ENCODE peak calls at places on chromosomes 6 and 20, in ten cellular contexts. C, Z, D, F, J, V, T, X, E and K are unnamed samples. For H3K9me3, H3K4me1 and H3K27me3, the result is how much of the 10 kb centered on the place peaks cover.

GRCh38 chr20:62837790-62838458 is 21.1 kb downstream of the COL9A3 start:
- DNase-seq in D (peak), Z (no peak), J (peak), T (peak), V (peak), E (no peak), X (no peak), C (no peak), F (peak), K (no peak)

GRCh38 chr20:47243906-47244305 is 112.6 kb downstream of the ZMYND8 start:
- DNase-seq in F (no peak), V (no peak), C (no peak), X (no peak), Z (no peak), D (no peak), E (no peak), T (no peak), J (no peak), K (no peak)

GRCh38 chr6:33738879-33739278 is 7.8 kb downstream of the IP6K3 start:
- DNase-seq in J (no peak), T (no peak), V (no peak), Z (no peak), D (no peak), C (no peak), E (no peak), F (no peak), X (no peak), K (no peak)

GRCh38 chr6:150687508-150687907 is 87.8 kb downstream of the PLEKHG1 start:
- DNase-seq in F (peak), X (no peak), C (no peak), V (no peak), T (no peak), Z (no peak), J (peak), E (no peak), D (no peak), K (no peak)

GRCh38 chr6:74607934-74608333 is 597.9 kb downstream of the COL12A1 start:
- DNase-seq in C (no peak), D (peak), X (peak), V (no peak), T (no peak), E (peak), F (no peak), J (no peak), Z (no peak), K (no peak)

GRCh38 chr6:131366223-131366622 is 206.8 kb upstream of the ARG1 start:
- DNase-seq in E (no peak), D (no peak), V (no peak), T (no peak), Z (no peak), X (no peak), C (no peak), J (no peak), F (no peak), K (no peak)

GRCh38 chr6:39387785-39388184 is 65.3 kb upstream of the KCNK16 start:
- DNase-seq in C (no peak), T (no peak), X (no peak), F (no peak), J (no peak), Z (no peak), E (no peak), D (peak), V (no peak), K (no peak)

GRCh38 chr6:34938268-34938667 is 49.2 kb downstream of the ANKS1A start:
- DNase-seq in J (peak), D (no peak), F (no peak), Z (no peak), E (no peak), T (no peak), X (no peak), C (no peak), V (no peak), K (no peak)

GRCh38 chr6:157086632-157087031 is 236.7 kb downstream of the TMEM242 start:
- DNase-seq in V (no peak), D (no peak), F (no peak), J (no peak), X (no peak), C (no peak), E (no peak), Z (no peak), T (no peak), K (no peak)

GRCh38 chr6:49649982-49650381 is 13.3 kb upstream of the RHAG start:
- DNase-seq in D (no peak), Z (no peak), X (no peak), E (no peak), F (no peak), J (no peak), T (no peak), C (no peak), V (no peak), K (no peak)

GRCh38 chr6:99151634-99152344 is 197.7 kb downstream of the FAXC start:
- DNase-seq in E (peak), C (peak), T (peak), J (no peak), Z (no peak), F (no peak), D (peak), V (no peak), X (peak), K (no peak)

GRCh38 chr6:125718109-125718508 is 31.3 kb upstream of the HEY2 start:
- DNase-seq in E (no peak), F (no peak), J (no peak), X (no peak), V (peak), Z (no peak), D (no peak), C (no peak), T (no peak), K (no peak)

GRCh38 chr6:147274012-147274411 is 69.8 kb downstream of the STXBP5 start:
- DNase-seq in V (no peak), X (no peak), Z (no peak), F (no peak), C (no peak), T (no peak), J (no peak), D (no peak), E (no peak), K (no peak)

GRCh38 chr20:50682065-50682464 is 9.3 kb downstream of the RIPOR3 start:
- DNase-seq in V (peak), T (no peak), F (no peak), C (no peak), E (no peak), Z (no peak), J (no peak), D (no peak), X (no peak), K (no peak)

GRCh38 chr20:16397053-16397452 is 176.2 kb downstream of the KIF16B start:
- DNase-seq in V (no peak), J (peak), Z (no peak), F (peak), E (no peak), C (no peak), D (peak), X (no peak), T (peak), K (peak)

GRCh38 chr20:58402827-58403226 is 13.8 kb downstream of the VAPB start:
- DNase-seq in E (no peak), D (no peak), X (no peak), J (no peak), F (no peak), C (no peak), Z (no peak), V (no peak), T (no peak), K (no peak)

GRCh38 chr6:154297711-154298110 is 58.9 kb downstream of the IPCEF1 start:
- DNase-seq in X (no peak), V (no peak), D (peak), Z (no peak), J (no peak), E (no peak), F (peak), T (no peak), C (no peak), K (no peak)

GRCh38 chr6:37354526-37355384 is 972 bp downstream of the RNF8 start:
- DNase-seq in F (peak), D (peak), V (no peak), C (no peak), J (peak), T (peak), E (peak), Z (no peak), X (peak), K (no peak)

GRCh38 chr20:63494084-63494419 is 4.8 kb downstream of the EEF1A2 start:
- DNase-seq in V (no peak), D (no peak), F (no peak), C (no peak), X (no peak), E (no peak), J (peak), T (no peak), Z (no peak), K (no peak)

GRCh38 chr20:37294262-37294981 is 5.0 kb downstream of the MANBAL start:
- DNase-seq in T (no peak), D (peak), V (no peak), E (no peak), F (no peak), Z (no peak), J (no peak), C (no peak), X (peak), K (no peak)

GRCh38 chr6:87698618-87699017 is 3.4 kb downstream of the AKIRIN2 start:
- DNase-seq in V (no peak), C (no peak), Z (no peak), T (no peak), D (peak), J (no peak), X (peak), E (peak), F (no peak), K (no peak)

GRCh38 chr20:24720957-24721356 is 228.1 kb upstream of the CST7 start:
- DNase-seq in T (no peak), C (no peak), F (no peak), V (no peak), D (no peak), Z (no peak), J (no peak), X (no peak), E (no peak), K (no peak)

GRCh38 chr20:22827916-22828315 is 207.2 kb upstream of the SSTR4 start:
- DNase-seq in V (no peak), D (no peak), C (no peak), X (no peak), Z (no peak), J (no peak), F (no peak), E (peak), T (no peak), K (no peak)

GRCh38 chr20:2798814-2799213 is 1.6 kb downstream of the CPXM1 start:
- DNase-seq in F (no peak), X (peak), V (peak), Z (no peak), J (no peak), D (peak), T (no peak), E (no peak), C (no peak), K (no peak)

GRCh38 chr6:40425192-40425919 is 161.8 kb downstream of the LRFN2 start:
- DNase-seq in J (peak), Z (no peak), V (no peak), X (no peak), F (peak), E (no peak), T (peak), C (no peak), D (peak), K (peak)

GRCh38 chr6:15531973-15532372 is 130.9 kb downstream of the DTNBP1 start:
- DNase-seq in E (no peak), J (no peak), F (no peak), Z (no peak), V (no peak), T (no peak), X (no peak), D (no peak), C (no peak), K (no peak)

GRCh38 chr20:59495894-59496510 is 108.3 kb upstream of the PHACTR3 start:
- DNase-seq in C (peak), D (peak), V (peak), X (peak), E (peak), J (peak), Z (peak), T (peak), F (peak), K (peak)

GRCh38 chr20:48898210-48898609 is 23.3 kb upstream of the ARFGEF2 start:
- DNase-seq in D (peak), X (peak), Z (no peak), E (peak), V (peak), T (no peak), C (no peak), J (no peak), F (no peak), K (no peak)

GRCh38 chr20:8722277-8722928 is 346.5 kb upstream of the PLCB4 start:
- DNase-seq in D (peak), J (no peak), T (peak), C (peak), F (peak), V (peak), Z (peak), X (peak), E (peak), K (no peak)

GRCh38 chr6:44039191-44039719 is 88.0 kb downstream of the MRPL14 start:
- DNase-seq in D (no peak), C (no peak), T (no peak), V (no peak), Z (no peak), J (no peak), F (no peak), E (no peak), X (no peak), K (peak)

GRCh38 chr20:17431621-17432364 is 99.4 kb downstream of the BFSP1 start:
- DNase-seq in X (peak), E (peak), C (peak), F (peak), J (peak), T (peak), Z (peak), D (peak), V (no peak), K (no peak)

GRCh38 chr20:51434556-51435256 is 107.8 kb downstream of the NFATC2 start:
- DNase-seq in J (no peak), D (peak), F (no peak), E (peak), X (peak), Z (no peak), C (no peak), V (peak), T (no peak), K (no peak)

GRCh38 chr6:108732101-108732870 is 115.9 kb upstream of the ARMC2 start:
- DNase-seq in F (no peak), C (peak), X (peak), V (peak), J (no peak), Z (no peak), E (peak), T (no peak), D (peak), K (no peak)

GRCh38 chr20:44174996-44175766 is 11.8 kb downstream of the JPH2 start:
- DNase-seq in J (no peak), E (no peak), T (no peak), X (no peak), V (no peak), D (no peak), F (peak), C (no peak), Z (no peak), K (no peak)

GRCh38 chr20:31606928-31607639 is 2.0 kb downstream of the ID1 start:
- DNase-seq in V (peak), F (peak), T (peak), E (peak), C (peak), Z (no peak), D (peak), X (peak), J (peak), K (no peak)

GRCh38 chr6:150723857-150724256 is 124.2 kb downstream of the PLEKHG1 start:
- DNase-seq in T (no peak), C (no peak), J (no peak), Z (no peak), D (peak), X (no peak), V (peak), F (no peak), E (peak), K (no peak)

GRCh38 chr6:52285174-52286068 is 879 bp upstream of the MCM3 start:
- DNase-seq in D (peak), E (peak), J (no peak), F (no peak), T (no peak), Z (no peak), X (peak), C (no peak), V (no peak), K (no peak)

GRCh38 chr6:40753939-40754448 is 166.8 kb upstream of the LRFN2 start:
- DNase-seq in D (no peak), F (no peak), T (no peak), X (no peak), C (no peak), Z (no peak), E (no peak), J (no peak), V (no peak), K (no peak)

GRCh38 chr6:155782320-155782730 is 326.7 kb upstream of the NOX3 start:
- DNase-seq in T (peak), F (no peak), X (peak), Z (no peak), D (peak), V (peak), C (no peak), E (peak), J (no peak), K (peak)

GRCh38 chr6:78744144-78744543 is 123.2 kb upstream of the IRAK1BP1 start:
- DNase-seq in J (no peak), V (no peak), D (no peak), T (no peak), Z (no peak), C (no peak), X (no peak), F (no peak), E (no peak), K (no peak)
- H3K9me3 ChIP-seq in J (under half), V (under half), D (under half), T (under half), Z (under half), C (under half), X (under half), F (under half), E (under half), K (under half)

GRCh38 chr20:34165246-34165645 is 53.2 kb upstream of the EIF2S2 start:
- DNase-seq in Z (no peak), V (no peak), D (no peak), T (no peak), E (no peak), J (no peak), X (no peak), F (no peak), C (no peak), K (no peak)
- H3K4me1 ChIP-seq in Z (under half), V (under half), D (under half), T (under half), E (under half), J (under half), X (under half), F (under half), C (under half), K (under half)

DNA sequence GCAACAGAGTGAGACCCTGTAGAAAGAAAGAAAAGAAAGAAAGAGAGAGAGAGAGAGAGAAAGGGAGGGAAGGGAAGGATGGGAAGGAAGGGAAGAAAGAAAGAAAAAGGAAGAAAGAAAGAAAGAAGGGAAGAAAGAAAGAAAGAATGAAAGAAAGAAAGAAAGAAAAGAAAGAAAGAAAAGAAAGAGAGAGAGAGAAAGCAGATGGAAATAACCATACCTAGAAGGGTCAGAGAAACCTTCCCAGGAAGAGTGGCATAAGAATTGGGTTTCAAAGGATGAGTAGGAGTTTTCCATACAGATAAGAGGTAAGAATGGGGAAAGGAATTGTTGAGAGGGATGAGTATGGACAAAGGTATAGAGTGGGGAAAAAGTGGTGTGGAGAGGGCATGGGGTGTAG is 54.6 kb upstream of the SLC32A1 start:
- DNase-seq in D (no peak), F (no peak), J (no peak), X (no peak), C (no peak), E (no peak), Z (no peak), V (no peak), T (no peak), K (no peak)
- H3K27me3 ChIP-seq in D (under half), F (under half), J (under half), X (under half), C (half or more), E (under half), Z (under half), V (half or more), T (under half), K (under half)

GRCh38 chr6:17457405-17457804 is 64.0 kb downstream of the CAP2 start:
- DNase-seq in T (no peak), V (no peak), Z (no peak), J (no peak), D (no peak), F (no peak), C (no peak), X (no peak), E (no peak), K (no peak)
- H3K9me3 ChIP-seq in T (under half), V (under half), Z (under half), J (under half), D (under half), F (under half), C (under half), X (under half), E (under half), K (under half)

DNA sequence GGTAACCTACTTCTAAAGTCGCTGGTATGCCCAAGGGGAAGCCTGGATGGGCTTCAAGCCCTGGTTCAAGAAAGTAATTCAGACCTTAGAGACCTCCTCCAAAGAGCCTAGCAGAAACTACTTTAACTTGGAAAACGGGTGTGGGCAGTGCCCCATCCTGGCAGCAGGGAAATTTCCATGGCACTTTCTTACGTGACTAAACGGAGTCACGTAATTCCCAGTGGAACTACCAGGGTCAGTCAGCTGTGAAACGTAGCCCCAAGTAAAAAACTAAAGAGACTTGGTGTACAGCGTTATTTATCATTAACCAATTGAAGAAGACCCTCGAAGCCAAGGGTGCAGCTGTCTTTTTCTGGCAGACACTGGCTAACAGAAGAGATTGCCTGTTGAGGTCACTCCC is 114.0 kb downstream of the RCAN2 start:
- DNase-seq in T (no peak), D (no peak), J (no peak), X (no peak), Z (no peak), C (no peak), F (no peak), V (no peak), E (no peak), K (no peak)
- H3K4me1 ChIP-seq in T (under half), D (under half), J (under half), X (under half), Z (under half), C (under half), F (under half), V (under half), E (under half), K (under half)

DNA sequence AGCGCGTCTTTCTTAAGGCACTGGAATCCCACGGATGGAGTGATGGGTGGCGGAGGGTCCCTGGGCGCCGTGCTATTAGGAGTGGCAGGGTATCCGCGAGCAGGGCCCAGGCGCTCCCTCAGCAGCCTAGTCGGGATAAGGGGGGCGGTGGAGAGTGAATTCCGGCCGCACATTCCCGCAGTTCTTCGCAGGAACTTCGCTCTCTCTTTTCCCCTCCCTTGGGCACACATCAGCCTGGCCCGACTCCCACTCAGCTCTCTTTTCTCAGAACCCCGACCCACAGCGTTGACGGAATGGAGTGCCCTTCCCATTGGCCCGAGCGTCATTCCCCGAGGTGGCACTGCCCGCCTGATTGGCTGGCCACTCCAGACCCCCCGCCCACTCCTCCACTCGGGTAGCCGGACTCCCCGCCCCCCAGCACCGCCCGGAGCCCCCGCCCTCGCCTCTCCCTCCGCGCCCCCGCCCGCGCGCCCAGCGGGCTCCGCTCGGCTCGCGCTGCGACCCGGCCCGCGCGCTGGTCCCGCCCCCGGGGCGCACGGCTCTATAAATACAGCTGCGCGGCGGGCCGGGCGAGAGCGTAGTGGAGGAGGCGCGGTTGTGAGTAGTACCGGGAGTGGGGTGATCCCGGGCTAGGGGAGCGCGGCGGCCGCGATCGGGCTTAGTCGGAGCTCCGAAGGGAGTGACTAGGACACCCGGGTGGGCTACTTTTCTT is at the start of gene ID4:
- DNase-seq in X (peak), T (peak), J (peak), Z (no peak), C (peak), V (no peak), E (peak), F (peak), D (peak), K (peak)
- H3K27me3 ChIP-seq in X (under half), T (under half), J (under half), Z (under half), C (under half), V (under half), E (under half), F (under half), D (under half), K (under half)

DNA sequence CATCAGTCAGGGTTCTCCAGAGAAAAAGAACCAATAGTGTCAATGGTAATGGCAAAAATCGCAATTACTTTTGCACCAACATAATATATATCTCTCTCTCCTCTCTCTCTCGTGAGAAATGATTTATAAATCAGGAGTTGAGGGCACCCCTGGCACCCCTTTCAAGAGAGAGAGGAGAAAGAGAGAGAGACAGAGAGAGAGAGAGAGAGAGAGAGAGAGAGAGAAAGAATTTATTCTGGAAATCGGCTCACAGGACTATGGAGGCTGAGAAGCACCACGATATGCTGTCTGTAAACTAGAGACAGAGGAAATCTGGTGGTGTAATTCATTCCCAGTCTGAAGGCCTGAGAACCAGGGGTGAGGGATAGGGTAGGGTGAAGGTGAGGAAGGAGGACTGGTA is 201.9 kb upstream of the MAP3K7 start:
- DNase-seq in C (no peak), E (no peak), V (no peak), F (no peak), X (no peak), Z (no peak), T (no peak), D (no peak), J (no peak), K (no peak)
- H3K9me3 ChIP-seq in C (under half), E (under half), V (under half), F (under half), X (under half), Z (under half), T (under half), D (under half), J (under half), K (under half)